ENCODE peak calls at places on chromosomes 3 and 15, in nine cellular contexts. R is psoas muscle, S is GM13977, V is dorsolateral prefrontal cortex, L is glutamatergic neuron, F is OCI-LY7, E is neural progenitor cell, T is H9, G is endothelial cell. M is an unnamed sample.

GRCh38 chr15:48859426-48859825 is 18.5 kb upstream of the EID1 start:
- DNase-seq in G (no peak), R (no peak), L (no peak), V (no peak), T (no peak), E (no peak), S (no peak), F (no peak), M (no peak)

GRCh38 chr3:61875976-61876671 is 314.8 kb downstream of the PTPRG start:
- DNase-seq in V (no peak), S (no peak), R (no peak), F (no peak), T (no peak), E (no peak), L (no peak), G (no peak), M (no peak)

GRCh38 chr3:98901032-98901464 is 447 bp downstream of the DCBLD2 start:
- DNase-seq in G (peak; percentile 55), T (peak; percentile 68), S (peak; percentile 29), F (peak; percentile 48), L (peak; percentile 52), V (peak; percentile 45), E (peak; percentile 80), R (peak; percentile 44), M (peak; percentile 68)

GRCh38 chr15:94844533-94845390 is 613.4 kb downstream of the MCTP2 start:
- DNase-seq in V (no peak), T (peak; percentile 60), S (no peak), R (peak; percentile 53), G (peak; percentile 95), E (peak; percentile 76), F (no peak), L (peak; percentile 43), M (peak; percentile 68)

GRCh38 chr3:45553469-45553974 is 41.0 kb upstream of the LIMD1 start:
- DNase-seq in V (no peak), R (peak; percentile 61), T (no peak), E (no peak), S (peak; percentile 42), L (peak; percentile 27), F (peak; percentile 87), G (no peak), M (no peak)

GRCh38 chr3:48847053-48847585 is 555 bp downstream of the PRKAR2A start:
- DNase-seq in E (peak; percentile 79), R (peak; percentile 88), V (peak; percentile 74), F (peak; percentile 43), G (peak; percentile 53), L (peak; percentile 64), T (peak; percentile 81), S (peak; percentile 62), M (peak; percentile 63)

GRCh38 chr3:161409069-161409468 is 37.8 kb upstream of the SPTSSB start:
- DNase-seq in S (no peak), E (peak; percentile 74), G (peak; percentile 47), R (no peak), V (no peak), T (no peak), L (no peak), F (peak; percentile 21), M (peak; percentile 17)

GRCh38 chr3:19013879-19014278 is 134.4 kb upstream of the KCNH8 start:
- DNase-seq in T (peak; percentile 40), V (no peak), R (no peak), G (no peak), S (no peak), E (no peak), F (no peak), L (no peak), M (no peak)

DNA sequence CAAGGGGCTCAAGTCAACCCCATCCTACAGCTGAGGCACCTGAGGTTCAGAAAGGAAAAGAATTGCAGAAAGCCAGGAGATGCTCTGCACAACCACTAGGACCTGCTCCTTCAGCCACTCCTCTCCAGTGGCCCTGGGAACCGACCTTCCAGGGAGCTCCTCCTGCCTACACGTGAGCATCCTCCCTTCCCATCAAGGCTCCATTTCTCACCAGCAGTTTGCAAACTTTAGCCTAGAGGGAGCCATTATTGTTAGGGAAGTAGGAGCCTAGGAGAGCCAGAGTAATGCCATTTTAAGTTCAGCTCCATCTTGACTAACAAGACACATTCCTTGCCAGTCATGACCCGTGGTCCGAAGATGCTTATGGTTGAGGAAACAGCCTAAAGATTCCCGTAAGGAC is 11.2 kb upstream of the CHCHD6 start:
- DNase-seq in R (no peak), L (no peak), V (no peak), F (no peak), S (no peak), T (no peak), E (no peak), G (no peak), M (no peak)
- TF ChIP-seq CTCF in R (no peak), L (no peak), V (no peak), F (no peak), S (no peak), T (peak; percentile 49), E (peak; percentile 31), G (no peak), M (no peak)

GRCh38 chr15:45199136-45199810 is 11.5 kb upstream of the SHF start:
- DNase-seq in G (no peak), F (peak; percentile 64), L (no peak), V (no peak), E (peak; percentile 57), R (no peak), S (no peak), T (peak; percentile 40), M (no peak)
- TF ChIP-seq CTCF in G (no peak), F (peak; percentile 6), L (peak; percentile 32), V (no peak), E (no peak), R (no peak), S (no peak), T (no peak), M (no peak)

GRCh38 chr3:89113887-89114840 is 6.7 kb downstream of the EPHA3 start:
- DNase-seq in S (peak; percentile 36), L (peak; percentile 86), E (peak; percentile 87), V (peak; percentile 83), R (peak; percentile 32), G (peak; percentile 79), F (no peak), T (peak; percentile 92), M (peak; percentile 79)
- TF ChIP-seq CTCF in S (peak; percentile 70), L (peak; percentile 54), E (peak; percentile 83), V (peak; percentile 75), R (peak; percentile 41), G (peak; percentile 34), F (no peak), T (peak; percentile 94), M (peak; percentile 64)

GRCh38 chr3:114586119-114586518 is 292.3 kb downstream of the TIGIT start:
- DNase-seq in E (no peak), L (no peak), V (no peak), G (no peak), F (no peak), R (no peak), T (no peak), S (no peak), M (no peak)

GRCh38 chr3:114587973-114588372 is 294.1 kb downstream of the TIGIT start:
- DNase-seq in L (no peak), G (no peak), S (no peak), V (no peak), R (no peak), F (no peak), E (no peak), T (no peak), M (no peak)

GRCh38 chr3:114595521-114596028 is 301.7 kb downstream of the TIGIT start:
- DNase-seq in F (no peak), G (no peak), S (no peak), E (no peak), T (no peak), L (no peak), R (no peak), V (no peak), M (no peak)

GRCh38 chr3:114585687-114586086 is 291.9 kb downstream of the TIGIT start:
- DNase-seq in T (no peak), S (no peak), L (no peak), G (no peak), F (no peak), R (no peak), V (no peak), E (no peak), M (no peak)

DNA sequence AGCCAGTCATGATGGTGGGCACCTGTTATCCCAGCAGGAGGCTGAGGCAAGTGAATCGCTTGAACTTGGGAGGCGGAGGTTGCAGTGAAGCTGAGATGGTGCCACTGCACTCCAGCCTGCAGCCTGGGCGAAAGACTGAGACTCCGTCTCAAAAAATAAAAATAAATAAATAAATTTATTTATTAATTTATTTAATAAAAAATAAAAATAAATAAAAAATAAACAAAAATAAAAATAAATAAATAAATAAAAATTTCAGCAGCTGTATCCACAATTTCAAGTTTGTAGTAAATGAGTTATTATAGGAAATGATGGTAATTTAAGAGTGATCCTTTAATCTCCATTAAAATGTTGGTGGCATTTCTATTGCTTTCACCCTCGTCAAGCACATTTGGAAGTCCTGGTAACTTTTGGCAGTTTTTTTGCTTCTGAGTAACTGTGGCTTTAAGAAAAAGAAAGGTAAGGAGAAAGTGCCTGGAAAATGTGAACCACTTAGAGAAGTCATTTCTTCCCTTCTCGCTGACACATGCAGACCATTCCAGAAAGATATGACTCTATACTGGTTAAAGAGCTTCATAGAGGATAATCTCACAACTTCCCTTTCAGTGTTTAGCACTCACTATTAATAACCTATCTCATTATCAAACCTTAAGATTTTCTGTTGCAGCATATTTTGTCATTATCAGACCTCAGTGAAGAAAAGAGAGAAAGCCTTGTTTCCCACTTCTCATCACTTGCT is 296.6 kb downstream of the TIGIT start:
- DNase-seq in E (no peak), G (no peak), T (no peak), F (no peak), R (no peak), L (no peak), S (no peak), V (no peak), M (no peak)
- TF ChIP-seq CTCF in E (no peak), G (no peak), T (no peak), F (no peak), R (no peak), L (no peak), S (no peak), V (no peak), M (no peak)

GRCh38 chr3:100603449-100603848 is 6.0 kb upstream of the ADGRG7 start:
- DNase-seq in L (no peak), V (no peak), F (peak; percentile 6), E (peak; percentile 43), T (peak; percentile 39), G (peak; percentile 9), S (peak; percentile 27), R (no peak), M (no peak)
- TF ChIP-seq CTCF in L (no peak), V (peak; percentile 18), F (peak; percentile 51), E (peak; percentile 53), T (peak; percentile 64), G (no peak), S (peak; percentile 31), R (peak; percentile 9), M (peak; percentile 22)

M was measured in nephron progenitor cell.